ENCODE peak calls at places on chromosome 3, in six cellular contexts. X is activated T-cell treated with anti-CD3 and anti-CD28 coated beads for 24 hours; L is stimulated activated CD4-positive, alpha-beta T cell treated with anti-CD3 and anti-CD28 coated beads, Interleukin-1b, Interleukin-23, amount 100 ng/mL, for 48 hours; D is aorta; P is CD4-positive, alpha-beta T cell; V is foreskin fibroblast. J is an unnamed sample.

GRCh38 chr3:142649996-142650693 is 54.0 kb downstream of the PLS1 start:
- DNase-seq in X (no peak), L (no peak), D (no peak), P (no peak), V (no peak), J (no peak)

GRCh38 chr3:183896184-183896583 is 11.5 kb upstream of the PARL start:
- DNase-seq in X (no peak), L (no peak), D (no peak), P (no peak), V (no peak), J (no peak)

GRCh38 chr3:46998121-46998851 is 18.8 kb downstream of the NBEAL2 start:
- DNase-seq in X (peak), L (peak), D (peak), P (peak), V (peak), J (peak)

GRCh38 chr3:72964633-72965032 is 32.0 kb upstream of the PPP4R2 start:
- DNase-seq in X (no peak), L (no peak), D (no peak), P (no peak), V (no peak), J (no peak)

GRCh38 chr3:196988241-196989029 is 19.8 kb upstream of the PIGZ start:
- DNase-seq in X (no peak), L (no peak), D (no peak), P (no peak), V (peak), J (peak)

GRCh38 chr3:78976200-78976599 is 791.6 kb downstream of the ROBO1 start:
- DNase-seq in X (no peak), L (no peak), D (no peak), P (no peak), V (no peak), J (no peak)

GRCh38 chr3:116112686-116113085 is 332.6 kb downstream of the LSAMP start:
- DNase-seq in X (no peak), L (no peak), D (no peak), P (no peak), V (peak), J (no peak)

GRCh38 chr3:38479431-38480092 is 16.6 kb upstream of the EXOG start:
- DNase-seq in X (no peak), L (peak), D (peak), P (no peak), V (peak), J (peak)

GRCh38 chr3:31962801-31963205 is 18.3 kb downstream of the OSBPL10 start:
- DNase-seq in X (no peak), L (no peak), D (no peak), P (no peak), V (peak), J (no peak)

GRCh38 chr3:117958027-117958426 is 1076.6 kb downstream of the IGSF11 start:
- DNase-seq in X (no peak), L (no peak), D (no peak), P (no peak), V (no peak), J (no peak)

GRCh38 chr3:73206006-73206405 is 144.5 kb downstream of the EBLN2 start:
- DNase-seq in X (no peak), L (no peak), D (no peak), P (no peak), V (peak), J (no peak)

GRCh38 chr3:4071481-4072184 is 231.5 kb upstream of the SETMAR start:
- DNase-seq in X (no peak), L (no peak), D (no peak), P (no peak), V (no peak), J (peak)